ENCODE peak calls at places on chromosomes 7 and 10, in nine cellular contexts. One of them, this sample, is unnamed.

GRCh38 chr7:80873140-80873539 is 45.7 kb downstream of the SEMA3C start:
- DNase-seq in putamen: no peak
- DNase-seq in DMS 273 treated with DMSO at 0.1 percent for 48 hours: no peak
- DNase-seq in SW480: no peak
- DNase-seq in endothelial cell: no peak
- DNase-seq in NCI-H2029 treated with DMSO at 0.1 percent for 48 hours: no peak
- DNase-seq in K562: no peak
- DNase-seq in stimulated activated CD8-positive, alpha-beta memory T cell treated with anti-CD3 and anti-CD28 coated beads, Interleukin-12 subunit alpha, Interleukin-12 subunit beta, amount 100 ng/mL, for 1 hour: no peak
- DNase-seq in CD4-positive, CD25-positive, alpha-beta regulatory T cell: no peak
- DNase-seq in this sample: no peak

GRCh38 chr10:99888623-99889022 is 106.2 kb downstream of the ABCC2 start:
- DNase-seq in putamen: no peak
- DNase-seq in DMS 273 treated with DMSO at 0.1 percent for 48 hours: no peak
- DNase-seq in SW480: no peak
- DNase-seq in endothelial cell: no peak
- DNase-seq in NCI-H2029 treated with DMSO at 0.1 percent for 48 hours: no peak
- DNase-seq in K562: no peak
- DNase-seq in stimulated activated CD8-positive, alpha-beta memory T cell treated with anti-CD3 and anti-CD28 coated beads, Interleukin-12 subunit alpha, Interleukin-12 subunit beta, amount 100 ng/mL, for 1 hour: no peak
- DNase-seq in CD4-positive, CD25-positive, alpha-beta regulatory T cell: no peak
- DNase-seq in this sample: no peak

GRCh38 chr7:46282155-46282554 is 361.1 kb upstream of the IGFBP3 start:
- DNase-seq in putamen: no peak
- DNase-seq in DMS 273 treated with DMSO at 0.1 percent for 48 hours: no peak
- DNase-seq in SW480: no peak
- DNase-seq in endothelial cell: no peak
- DNase-seq in NCI-H2029 treated with DMSO at 0.1 percent for 48 hours: no peak
- DNase-seq in K562: no peak
- DNase-seq in stimulated activated CD8-positive, alpha-beta memory T cell treated with anti-CD3 and anti-CD28 coated beads, Interleukin-12 subunit alpha, Interleukin-12 subunit beta, amount 100 ng/mL, for 1 hour: no peak
- DNase-seq in CD4-positive, CD25-positive, alpha-beta regulatory T cell: no peak
- DNase-seq in this sample: no peak

GRCh38 chr10:25933653-25934608 is at the start of gene MYO3A:
- DNase-seq in putamen: no peak
- DNase-seq in DMS 273 treated with DMSO at 0.1 percent for 48 hours: no peak
- DNase-seq in SW480: no peak
- DNase-seq in endothelial cell: peak
- DNase-seq in NCI-H2029 treated with DMSO at 0.1 percent for 48 hours: peak
- DNase-seq in K562: no peak
- DNase-seq in stimulated activated CD8-positive, alpha-beta memory T cell treated with anti-CD3 and anti-CD28 coated beads, Interleukin-12 subunit alpha, Interleukin-12 subunit beta, amount 100 ng/mL, for 1 hour: no peak
- DNase-seq in CD4-positive, CD25-positive, alpha-beta regulatory T cell: no peak
- DNase-seq in this sample: no peak

GRCh38 chr7:32479574-32480200 is 10.5 kb downstream of the LSM5 start:
- DNase-seq in putamen: peak
- DNase-seq in DMS 273 treated with DMSO at 0.1 percent for 48 hours: peak
- DNase-seq in SW480: peak
- DNase-seq in endothelial cell: peak
- DNase-seq in NCI-H2029 treated with DMSO at 0.1 percent for 48 hours: peak
- DNase-seq in K562: peak
- DNase-seq in stimulated activated CD8-positive, alpha-beta memory T cell treated with anti-CD3 and anti-CD28 coated beads, Interleukin-12 subunit alpha, Interleukin-12 subunit beta, amount 100 ng/mL, for 1 hour: no peak
- DNase-seq in CD4-positive, CD25-positive, alpha-beta regulatory T cell: no peak
- DNase-seq in this sample: peak

GRCh38 chr10:132700168-132701098 is 85.5 kb downstream of the NKX6-2 start:
- DNase-seq in putamen: no peak
- DNase-seq in DMS 273 treated with DMSO at 0.1 percent for 48 hours: no peak
- DNase-seq in SW480: no peak
- DNase-seq in endothelial cell: no peak
- DNase-seq in NCI-H2029 treated with DMSO at 0.1 percent for 48 hours: no peak
- DNase-seq in K562: no peak
- DNase-seq in stimulated activated CD8-positive, alpha-beta memory T cell treated with anti-CD3 and anti-CD28 coated beads, Interleukin-12 subunit alpha, Interleukin-12 subunit beta, amount 100 ng/mL, for 1 hour: no peak
- DNase-seq in CD4-positive, CD25-positive, alpha-beta regulatory T cell: no peak
- DNase-seq in this sample: no peak

GRCh38 chr7:78080811-78081210 is 282.2 kb downstream of the PHTF2 start:
- DNase-seq in putamen: peak
- DNase-seq in DMS 273 treated with DMSO at 0.1 percent for 48 hours: no peak
- DNase-seq in SW480: no peak
- DNase-seq in endothelial cell: no peak
- DNase-seq in NCI-H2029 treated with DMSO at 0.1 percent for 48 hours: no peak
- DNase-seq in K562: no peak
- DNase-seq in stimulated activated CD8-positive, alpha-beta memory T cell treated with anti-CD3 and anti-CD28 coated beads, Interleukin-12 subunit alpha, Interleukin-12 subunit beta, amount 100 ng/mL, for 1 hour: no peak
- DNase-seq in CD4-positive, CD25-positive, alpha-beta regulatory T cell: no peak
- DNase-seq in this sample: no peak

GRCh38 chr7:1919539-1920265 is 249.6 kb downstream of the ELFN1 start:
- DNase-seq in putamen: peak
- DNase-seq in DMS 273 treated with DMSO at 0.1 percent for 48 hours: no peak
- DNase-seq in SW480: no peak
- DNase-seq in endothelial cell: no peak
- DNase-seq in NCI-H2029 treated with DMSO at 0.1 percent for 48 hours: no peak
- DNase-seq in K562: no peak
- DNase-seq in stimulated activated CD8-positive, alpha-beta memory T cell treated with anti-CD3 and anti-CD28 coated beads, Interleukin-12 subunit alpha, Interleukin-12 subunit beta, amount 100 ng/mL, for 1 hour: no peak
- DNase-seq in CD4-positive, CD25-positive, alpha-beta regulatory T cell: no peak
- DNase-seq in this sample: no peak

GRCh38 chr10:116891208-116891607 is 41.9 kb downstream of the ENO4 start:
- DNase-seq in putamen: peak
- DNase-seq in DMS 273 treated with DMSO at 0.1 percent for 48 hours: peak
- DNase-seq in SW480: no peak
- DNase-seq in endothelial cell: no peak
- DNase-seq in NCI-H2029 treated with DMSO at 0.1 percent for 48 hours: no peak
- DNase-seq in K562: no peak
- DNase-seq in stimulated activated CD8-positive, alpha-beta memory T cell treated with anti-CD3 and anti-CD28 coated beads, Interleukin-12 subunit alpha, Interleukin-12 subunit beta, amount 100 ng/mL, for 1 hour: no peak
- DNase-seq in CD4-positive, CD25-positive, alpha-beta regulatory T cell: no peak
- DNase-seq in this sample: no peak

GRCh38 chr10:79111427-79111826 is 42.7 kb downstream of the ZMIZ1 start:
- DNase-seq in putamen: no peak
- DNase-seq in DMS 273 treated with DMSO at 0.1 percent for 48 hours: no peak
- DNase-seq in SW480: no peak
- DNase-seq in endothelial cell: no peak
- DNase-seq in NCI-H2029 treated with DMSO at 0.1 percent for 48 hours: no peak
- DNase-seq in K562: no peak
- DNase-seq in stimulated activated CD8-positive, alpha-beta memory T cell treated with anti-CD3 and anti-CD28 coated beads, Interleukin-12 subunit alpha, Interleukin-12 subunit beta, amount 100 ng/mL, for 1 hour: no peak
- DNase-seq in CD4-positive, CD25-positive, alpha-beta regulatory T cell: no peak
- DNase-seq in this sample: no peak

GRCh38 chr7:104794589-104794988 is 219.4 kb upstream of the KMT2E start:
- DNase-seq in putamen: no peak
- DNase-seq in DMS 273 treated with DMSO at 0.1 percent for 48 hours: no peak
- DNase-seq in SW480: no peak
- DNase-seq in endothelial cell: no peak
- DNase-seq in NCI-H2029 treated with DMSO at 0.1 percent for 48 hours: no peak
- DNase-seq in K562: no peak
- DNase-seq in stimulated activated CD8-positive, alpha-beta memory T cell treated with anti-CD3 and anti-CD28 coated beads, Interleukin-12 subunit alpha, Interleukin-12 subunit beta, amount 100 ng/mL, for 1 hour: no peak
- DNase-seq in CD4-positive, CD25-positive, alpha-beta regulatory T cell: no peak
- DNase-seq in this sample: no peak

GRCh38 chr10:130109796-130110235 is 814 bp downstream of the C10orf143 start:
- DNase-seq in putamen: peak
- DNase-seq in DMS 273 treated with DMSO at 0.1 percent for 48 hours: peak
- DNase-seq in SW480: peak
- DNase-seq in endothelial cell: peak
- DNase-seq in NCI-H2029 treated with DMSO at 0.1 percent for 48 hours: peak
- DNase-seq in K562: peak
- DNase-seq in stimulated activated CD8-positive, alpha-beta memory T cell treated with anti-CD3 and anti-CD28 coated beads, Interleukin-12 subunit alpha, Interleukin-12 subunit beta, amount 100 ng/mL, for 1 hour: peak
- DNase-seq in CD4-positive, CD25-positive, alpha-beta regulatory T cell: peak
- DNase-seq in this sample: peak

GRCh38 chr7:141663081-141663510 is 38.9 kb downstream of the DENND11 start:
- DNase-seq in putamen: no peak
- DNase-seq in DMS 273 treated with DMSO at 0.1 percent for 48 hours: no peak
- DNase-seq in SW480: no peak
- DNase-seq in endothelial cell: no peak
- DNase-seq in NCI-H2029 treated with DMSO at 0.1 percent for 48 hours: peak
- DNase-seq in K562: no peak
- DNase-seq in stimulated activated CD8-positive, alpha-beta memory T cell treated with anti-CD3 and anti-CD28 coated beads, Interleukin-12 subunit alpha, Interleukin-12 subunit beta, amount 100 ng/mL, for 1 hour: no peak
- DNase-seq in CD4-positive, CD25-positive, alpha-beta regulatory T cell: no peak
- DNase-seq in this sample: no peak

GRCh38 chr7:152078025-152078424 is 52.6 kb downstream of the GALNT11 start:
- DNase-seq in putamen: no peak
- DNase-seq in DMS 273 treated with DMSO at 0.1 percent for 48 hours: no peak
- DNase-seq in SW480: no peak
- DNase-seq in endothelial cell: no peak
- DNase-seq in NCI-H2029 treated with DMSO at 0.1 percent for 48 hours: no peak
- DNase-seq in K562: no peak
- DNase-seq in stimulated activated CD8-positive, alpha-beta memory T cell treated with anti-CD3 and anti-CD28 coated beads, Interleukin-12 subunit alpha, Interleukin-12 subunit beta, amount 100 ng/mL, for 1 hour: no peak
- DNase-seq in CD4-positive, CD25-positive, alpha-beta regulatory T cell: no peak
- DNase-seq in this sample: no peak

GRCh38 chr10:118926018-118926417 is 103.5 kb upstream of the NANOS1 start:
- DNase-seq in putamen: no peak
- DNase-seq in DMS 273 treated with DMSO at 0.1 percent for 48 hours: no peak
- DNase-seq in SW480: no peak
- DNase-seq in endothelial cell: no peak
- DNase-seq in NCI-H2029 treated with DMSO at 0.1 percent for 48 hours: no peak
- DNase-seq in K562: no peak
- DNase-seq in stimulated activated CD8-positive, alpha-beta memory T cell treated with anti-CD3 and anti-CD28 coated beads, Interleukin-12 subunit alpha, Interleukin-12 subunit beta, amount 100 ng/mL, for 1 hour: no peak
- DNase-seq in CD4-positive, CD25-positive, alpha-beta regulatory T cell: no peak
- DNase-seq in this sample: no peak